ENCODE peak calls at places on chromosomes 6 and 20, in four cellular contexts. Q, I, J and S are unnamed samples.

GRCh38 chr6:64949257-64949656 is 757.8 kb downstream of the EYS start:
- DNase-seq in Q (no peak), I (no peak), J (no peak), S (no peak)

GRCh38 chr20:57594092-57594911 is 25.9 kb downstream of the ZBP1 start:
- DNase-seq in Q (peak; percentile 57), I (peak; percentile 44), J (peak; percentile 33), S (peak; percentile 87)

GRCh38 chr20:47508228-47508752 is 6.6 kb downstream of the NCOA3 start:
- DNase-seq in Q (no peak), I (no peak), J (no peak), S (no peak)

GRCh38 chr6:113450061-113450465 is 407.1 kb upstream of the MARCKS start:
- DNase-seq in Q (no peak), I (no peak), J (no peak), S (no peak)

GRCh38 chr20:57480444-57481152 is 44.3 kb downstream of the CTCFL start:
- DNase-seq in Q (no peak), I (no peak), J (peak; percentile 13), S (no peak)

GRCh38 chr6:153927867-153928266 is 111.2 kb upstream of the OPRM1 start:
- DNase-seq in Q (no peak), I (no peak), J (no peak), S (no peak)

GRCh38 chr20:1291191-1291741 is 25.2 kb downstream of the SNPH start:
- DNase-seq in Q (no peak), I (no peak), J (no peak), S (peak; percentile 94)

GRCh38 chr20:889110-889509 is 27.0 kb downstream of the ANGPT4 start:
- DNase-seq in Q (no peak), I (no peak), J (no peak), S (no peak)

GRCh38 chr20:30811896-30812671 is 445.4 kb upstream of the DEFB115 start:
- DNase-seq in Q (peak; percentile 71), I (peak; percentile 54), J (no peak), S (no peak)

GRCh38 chr6:61886608-61887259 is 399.3 kb downstream of the KHDRBS2 start:
- DNase-seq in Q (no peak), I (no peak), J (no peak), S (no peak)

GRCh38 chr6:75280131-75280855 is 4.3 kb downstream of the TMEM30A start:
- DNase-seq in Q (no peak), I (no peak), J (no peak), S (no peak)

GRCh38 chr6:140907235-140907634 is 1225.5 kb upstream of the GJE1 start:
- DNase-seq in Q (no peak), I (no peak), J (no peak), S (no peak)

GRCh38 chr20:8019178-8019997 is at the start of gene TMX4:
- DNase-seq in Q (peak; percentile 99), I (peak; percentile 98), J (peak; percentile 72), S (peak; percentile 98)

GRCh38 chr20:32207211-32207625 is 325 bp downstream of the PLAGL2 start:
- DNase-seq in Q (no peak), I (no peak), J (no peak), S (peak; percentile 17)

GRCh38 chr20:46221271-46221670 is 87.0 kb downstream of the CDH22 start:
- DNase-seq in Q (peak; percentile 2), I (peak; percentile 52), J (no peak), S (peak; percentile 77)

GRCh38 chr6:129747588-129748112 is 37.7 kb upstream of the ARHGAP18 start:
- DNase-seq in Q (no peak), I (no peak), J (no peak), S (no peak)

GRCh38 chr6:129749749-129750120 is 39.8 kb upstream of the ARHGAP18 start:
- DNase-seq in Q (no peak), I (no peak), J (no peak), S (peak; percentile 47)

GRCh38 chr6:129750390-129750789 is 40.4 kb upstream of the ARHGAP18 start:
- DNase-seq in Q (no peak), I (no peak), J (no peak), S (no peak)

GRCh38 chr6:129748212-129748900 is 38.4 kb upstream of the ARHGAP18 start:
- DNase-seq in Q (no peak), I (no peak), J (peak; percentile 18), S (no peak)

DNA sequence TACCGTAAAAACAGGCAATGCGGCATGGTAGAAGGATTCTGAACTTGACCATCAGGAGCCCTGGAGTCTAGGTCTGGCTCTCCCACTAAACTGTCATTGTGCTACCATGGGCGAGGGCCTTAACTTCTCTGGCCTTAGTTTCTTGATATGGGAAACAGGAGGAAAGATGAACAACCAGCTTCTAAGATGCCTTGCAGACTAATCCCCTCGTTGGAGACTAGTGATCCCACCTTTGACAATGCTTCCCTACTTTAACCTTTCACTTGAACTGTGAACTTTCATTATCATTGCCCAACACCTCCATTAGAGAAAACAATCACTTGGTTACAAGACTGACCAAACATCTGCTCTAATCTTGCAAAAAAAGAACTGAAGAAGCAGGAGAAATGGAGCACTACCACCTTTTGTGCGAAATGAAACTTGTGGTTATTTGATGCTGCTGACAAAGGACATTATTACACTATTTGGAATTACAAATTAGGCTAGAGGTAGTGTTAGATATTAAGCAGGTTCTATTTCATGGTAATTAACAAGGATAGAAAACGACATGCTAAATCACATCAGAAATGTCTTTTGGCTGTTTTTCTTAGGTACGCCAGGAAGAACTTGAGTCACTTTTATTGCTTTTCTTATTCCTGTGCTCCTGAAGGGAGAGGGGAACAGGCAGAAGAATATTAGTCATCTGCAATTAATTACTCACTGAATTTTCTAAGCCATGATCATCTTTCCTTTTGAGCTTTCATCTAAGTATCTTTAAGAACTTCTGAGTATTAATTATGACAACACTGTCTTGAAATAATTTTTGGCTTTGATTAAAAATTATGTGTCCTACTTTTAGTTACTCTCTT is 39.1 kb upstream of the ARHGAP18 start:
- DNase-seq in Q (no peak), I (no peak), J (no peak), S (no peak)
- H3K27ac ChIP-seq in Q (no peak overlapping the region), I (no peak overlapping the region), J (peak overlapping the region; percentile 61), S (no peak overlapping the region)

DNA sequence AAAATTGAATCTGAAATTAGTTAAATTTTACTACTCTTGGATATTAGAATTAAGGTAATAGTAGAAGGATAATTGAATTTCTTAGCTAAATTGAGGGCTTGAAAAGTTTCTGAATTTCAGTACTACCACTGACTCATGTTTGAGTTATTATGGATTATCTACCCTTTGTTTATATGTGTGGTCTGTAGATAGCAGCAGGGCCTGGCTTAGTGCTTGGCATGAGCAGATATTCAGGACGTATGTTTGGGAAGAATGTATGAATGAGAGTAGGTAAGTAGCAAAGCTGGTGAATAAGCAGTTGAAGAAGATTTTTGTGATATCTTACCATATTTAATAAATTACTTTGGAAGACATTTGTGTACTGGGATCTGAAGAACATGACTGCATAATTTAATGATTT is 152.7 kb downstream of the MACROD2 start:
- DNase-seq in Q (no peak), I (no peak), J (no peak), S (no peak)
- H3K27me3 ChIP-seq in Q (no peaks in the 10 kb centered on the region), I (no peaks in the 10 kb centered on the region), J (no peaks in the 10 kb centered on the region), S (no peaks in the 10 kb centered on the region)

GRCh38 chr6:40398810-40399477 is 188.2 kb downstream of the LRFN2 start:
- DNase-seq in Q (no peak), I (peak; percentile 47), J (no peak), S (peak; percentile 71)

GRCh38 chr6:40399888-40400468 is 187.2 kb downstream of the LRFN2 start:
- DNase-seq in Q (no peak), I (no peak), J (no peak), S (no peak)

GRCh38 chr6:40397287-40398033 is 189.7 kb downstream of the LRFN2 start:
- DNase-seq in Q (no peak), I (no peak), J (no peak), S (no peak)

GRCh38 chr6:40398034-40398679 is 189.0 kb downstream of the LRFN2 start:
- DNase-seq in Q (no peak), I (no peak), J (no peak), S (no peak)

GRCh38 chr6:40400738-40401137 is 186.4 kb downstream of the LRFN2 start:
- DNase-seq in Q (no peak), I (no peak), J (no peak), S (no peak)
- H3K27ac ChIP-seq in Q (no peak overlapping the region), I (no peak overlapping the region), J (no peak overlapping the region), S (no peak overlapping the region)

GRCh38 chr6:100472674-100473073 is 8.0 kb upstream of the SIM1 start:
- DNase-seq in Q (no peak), I (no peak), J (no peak), S (no peak)
- H3K27me3 ChIP-seq in Q (no peaks in the 10 kb centered on the region), I (no peaks in the 10 kb centered on the region), J (peaks cover 66% of the 10 kb centered on the region), S (no peaks in the 10 kb centered on the region)

DNA sequence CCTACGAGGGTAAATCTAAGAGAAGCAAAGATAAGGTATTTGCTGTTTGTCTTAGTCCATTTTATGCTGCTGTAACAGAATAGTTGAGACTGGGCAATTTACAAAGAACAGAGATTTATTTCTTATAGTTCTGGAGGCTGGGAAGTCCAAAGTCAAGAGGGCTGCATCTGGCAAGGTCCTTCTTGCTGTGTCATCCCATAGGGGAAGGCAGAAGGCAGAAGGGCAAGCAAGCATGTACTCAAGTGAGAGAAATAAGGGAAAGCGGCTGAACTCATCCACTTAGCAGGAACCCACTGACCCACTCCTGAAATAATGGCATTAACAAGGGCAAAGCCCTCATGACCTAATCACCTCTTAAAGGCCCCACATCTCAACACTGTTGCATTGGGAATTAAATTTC is 102.7 kb downstream of the AGPAT4 start:
- DNase-seq in Q (no peak), I (no peak), J (no peak), S (no peak)
- H3K27ac ChIP-seq in Q (no peak overlapping the region), I (no peak overlapping the region), J (no peak overlapping the region), S (no peak overlapping the region)

GRCh38 chr20:59403962-59404314 is 103.5 kb downstream of the EDN3 start:
- DNase-seq in Q (no peak), I (no peak), J (no peak), S (no peak)

GRCh38 chr20:59404749-59405148 is 104.3 kb downstream of the EDN3 start:
- DNase-seq in Q (no peak), I (peak; percentile 69), J (no peak), S (no peak)

GRCh38 chr20:59400666-59401065 is 100.3 kb downstream of the EDN3 start:
- DNase-seq in Q (no peak), I (no peak), J (no peak), S (no peak)

GRCh38 chr20:59403261-59403961 is 103.0 kb downstream of the EDN3 start:
- DNase-seq in Q (no peak), I (peak; percentile 63), J (peak; percentile 75), S (peak; percentile 85)

GRCh38 chr20:59402697-59403096 is 102.3 kb downstream of the EDN3 start:
- DNase-seq in Q (no peak), I (no peak), J (no peak), S (peak; percentile 74)
- H3K27me3 ChIP-seq in Q (no peaks in the 10 kb centered on the region), I (no peaks in the 10 kb centered on the region), J (peaks cover 27% of the 10 kb centered on the region), S (no peaks in the 10 kb centered on the region)

DNA sequence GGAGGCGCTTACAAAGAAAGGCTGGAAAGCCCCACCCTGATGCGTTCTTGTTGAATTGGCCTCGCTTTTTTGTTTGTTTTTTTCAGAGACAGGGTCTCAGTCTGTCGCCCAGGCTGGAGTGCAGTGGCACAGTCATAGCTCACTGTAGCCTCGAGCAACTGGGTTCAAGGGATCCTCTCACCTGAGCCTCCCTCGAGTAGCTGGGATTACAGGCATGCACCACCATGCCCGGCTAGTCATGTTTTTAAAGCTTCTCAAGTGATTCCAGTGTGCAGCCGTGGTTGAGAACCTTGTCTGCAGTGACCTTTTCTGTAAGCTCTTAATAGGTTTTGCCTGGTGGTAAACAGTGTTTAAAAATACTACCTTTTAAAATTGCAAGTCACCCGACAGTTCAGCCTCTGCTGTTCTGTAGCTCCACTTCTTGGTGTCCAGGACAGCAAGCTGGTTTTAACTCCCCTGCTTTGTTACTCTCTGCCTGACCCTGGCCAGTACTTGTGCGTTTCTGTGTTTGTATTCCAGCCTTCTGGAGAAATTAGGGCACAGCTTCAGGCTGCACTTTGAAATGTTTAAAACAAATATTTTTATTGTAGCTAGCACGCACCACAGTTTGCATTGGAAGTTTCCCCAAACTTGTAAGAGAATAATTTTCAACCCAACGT is 54.4 kb downstream of the KDM1B start:
- DNase-seq in Q (no peak), I (peak; percentile 82), J (no peak), S (no peak)
- H3K27ac ChIP-seq in Q (no peak overlapping the region), I (peak overlapping the region; percentile 23), J (no peak overlapping the region), S (no peak overlapping the region)